ENCODE peak calls at places on chromosomes 11 and 22, in four cellular contexts. P is GM12878, K is K562, Y is HepG2. X is an unnamed sample.

GRCh38 chr11:100469835-100470234 is 217.3 kb upstream of the ARHGAP42 start:
- DNase-seq in Y (no peak), P (no peak), K (no peak), X (no peak)

GRCh38 chr11:46237248-46238077 is 40.0 kb upstream of the CREB3L1 start:
- DNase-seq in P (no peak), Y (no peak), K (peak; percentile 87), X (peak; percentile 77)

GRCh38 chr11:85310479-85310878 is 316.7 kb downstream of the DLG2 start:
- DNase-seq in K (no peak), Y (no peak), P (no peak), X (no peak)

GRCh38 chr11:84780689-84781293 is 846.4 kb downstream of the DLG2 start:
- DNase-seq in K (no peak), P (no peak), Y (peak; percentile 6), X (no peak)

GRCh38 chr11:100576044-100577021 is 110.8 kb upstream of the ARHGAP42 start:
- DNase-seq in K (peak; percentile 45), P (peak; percentile 9), Y (peak; percentile 41), X (no peak)

GRCh38 chr11:45233121-45233803 is 52.9 kb downstream of the SYT13 start:
- DNase-seq in P (no peak), K (peak; percentile 86), Y (peak; percentile 47), X (peak; percentile 93)

GRCh38 chr11:8283510-8284272 is 20.0 kb upstream of the LMO1 start:
- DNase-seq in Y (no peak), K (peak; percentile 29), P (no peak), X (peak; percentile 54)

GRCh38 chr11:131767421-131767820 is 397.0 kb downstream of the NTM start:
- DNase-seq in P (no peak), K (no peak), Y (no peak), X (no peak)

GRCh38 chr22:18056161-18056666 is 21.6 kb upstream of the PEX26 start:
- DNase-seq in P (no peak), Y (peak; percentile 77), K (peak; percentile 31), X (no peak)

GRCh38 chr11:59423835-59424234 is 2.4 kb downstream of the OR5A2 start:
- DNase-seq in P (no peak), Y (no peak), K (no peak), X (no peak)

GRCh38 chr11:125494601-125494986 is 1.5 kb downstream of the FEZ1 start:
- DNase-seq in K (no peak), P (no peak), Y (no peak), X (no peak)

GRCh38 chr11:84865791-84866535 is 761.2 kb downstream of the DLG2 start:
- DNase-seq in P (no peak), K (no peak), Y (no peak), X (no peak)

GRCh38 chr11:326842-327580 is 6.4 kb upstream of the IFITM3 start:
- DNase-seq in Y (peak; percentile 36), K (peak; percentile 42), P (peak; percentile 96), X (no peak)

GRCh38 chr11:296206-296975 is 2.9 kb downstream of the IFITM5 start:
- DNase-seq in Y (no peak), P (no peak), K (no peak), X (peak; percentile 20)

GRCh38 chr11:65211293-65212105 is 29.8 kb downstream of the CAPN1 start:
- DNase-seq in Y (no peak), K (no peak), P (no peak), X (no peak)
- TF ChIP-seq CBFB in Y (no peak), K (no peak), P (no peak), X (no peak)

GRCh38 chr22:29661355-29661754 is 57.9 kb downstream of the NF2 start:
- DNase-seq in K (no peak), Y (no peak), P (no peak), X (no peak)
- TF ChIP-seq CBFB in K (no peak), Y (no peak), P (no peak), X (no peak)

DNA sequence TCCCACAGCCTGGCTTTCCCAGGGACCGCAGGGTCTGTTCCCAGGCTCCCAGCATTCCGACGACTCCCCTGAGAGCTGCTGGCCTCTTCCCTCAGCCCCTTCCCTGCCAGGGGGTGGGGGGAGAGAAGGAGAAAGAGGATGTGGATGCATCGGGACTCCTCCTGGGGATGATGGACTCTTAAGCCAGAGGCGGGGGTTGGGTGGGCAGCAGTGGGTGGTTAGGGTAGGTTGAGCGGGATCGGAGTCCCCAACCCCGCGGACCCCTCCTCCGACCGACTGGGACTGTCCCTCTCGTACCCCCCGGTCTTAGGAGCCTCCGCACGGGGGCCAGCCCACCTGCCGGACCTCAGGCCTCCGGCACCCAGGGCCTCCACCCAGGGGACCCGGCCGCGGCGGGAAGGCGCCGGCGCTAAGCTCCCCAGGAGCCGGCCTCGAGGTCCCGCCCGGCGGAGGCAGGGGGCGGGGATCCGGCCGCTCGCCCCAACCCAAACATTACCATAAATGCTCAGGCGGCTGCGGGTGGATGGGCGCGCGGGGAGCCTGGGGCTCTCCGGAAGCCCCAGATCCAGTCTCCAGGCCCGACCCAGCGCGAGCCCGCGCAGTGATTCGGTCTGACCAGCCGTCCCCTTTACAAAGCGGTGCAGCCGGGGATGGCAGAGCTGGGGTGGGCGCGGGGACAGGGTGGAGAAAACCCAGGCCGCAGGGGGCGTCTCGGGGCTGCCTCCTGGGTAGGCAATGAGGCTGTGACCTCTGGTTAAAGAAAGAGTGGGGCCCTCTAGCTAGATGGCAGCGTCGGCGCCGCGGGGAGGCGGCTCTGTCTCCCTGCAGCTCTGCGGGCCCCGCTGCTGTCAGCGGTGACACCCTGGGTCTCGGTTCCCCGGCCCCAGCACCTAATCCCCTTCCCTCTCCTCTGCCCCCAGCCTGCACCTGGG is 3.9 kb upstream of the MCAM start:
- DNase-seq in K (peak; percentile 83), Y (no peak), P (no peak), X (peak; percentile 71)
- TF ChIP-seq CBFB in K (no peak), Y (no peak), P (no peak), X (no peak)

GRCh38 chr11:27215471-27216267 is 147.3 kb downstream of the CCDC34 start:
- DNase-seq in P (no peak), Y (no peak), K (no peak), X (no peak)

GRCh38 chr11:27214713-27215112 is 148.3 kb downstream of the CCDC34 start:
- DNase-seq in Y (no peak), K (no peak), P (no peak), X (no peak)

GRCh38 chr11:27217496-27217895 is 145.5 kb downstream of the CCDC34 start:
- DNase-seq in Y (no peak), K (no peak), P (no peak), X (no peak)

GRCh38 chr11:27217948-27218410 is 145.0 kb downstream of the CCDC34 start:
- DNase-seq in K (no peak), P (no peak), Y (no peak), X (no peak)

GRCh38 chr11:27216268-27217149 is 146.5 kb downstream of the CCDC34 start:
- DNase-seq in K (no peak), Y (no peak), P (no peak), X (no peak)
- TF ChIP-seq CBFB in K (no peak), Y (no peak), P (no peak), X (no peak)

GRCh38 chr11:132839226-132839625 is 693.1 kb downstream of the OPCML start:
- DNase-seq in K (no peak), P (no peak), Y (no peak), X (no peak)

GRCh38 chr11:132840660-132841059 is 691.6 kb downstream of the OPCML start:
- DNase-seq in Y (no peak), K (no peak), P (no peak), X (no peak)

GRCh38 chr11:132840220-132840619 is 692.1 kb downstream of the OPCML start:
- DNase-seq in P (no peak), Y (no peak), K (no peak), X (no peak)

DNA sequence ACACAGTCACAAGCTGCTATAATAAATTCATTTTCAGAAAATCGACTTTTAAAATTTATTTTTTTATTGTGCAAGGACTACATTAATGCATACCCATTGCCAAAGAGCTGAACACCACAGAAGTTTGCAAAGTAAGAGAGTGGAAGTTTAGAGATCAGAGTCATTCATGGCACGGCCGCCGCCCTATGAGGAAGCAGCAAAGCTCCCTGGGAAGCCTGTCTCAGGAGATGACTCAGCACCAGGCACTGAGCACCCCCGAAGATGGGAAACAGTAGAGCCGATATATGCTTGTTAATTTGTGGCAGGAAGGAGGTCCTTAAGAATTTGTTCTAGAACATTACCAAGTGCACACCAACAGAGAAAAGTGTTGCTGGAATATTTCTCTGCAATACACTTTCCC is 693.7 kb downstream of the OPCML start:
- DNase-seq in Y (no peak), P (no peak), K (no peak), X (no peak)
- TF ChIP-seq CBFB in Y (no peak), P (no peak), K (no peak), X (no peak)

GRCh38 chr11:114075891-114076441 is 16.5 kb downstream of the ZBTB16 start:
- DNase-seq in P (no peak), K (peak; percentile 61), Y (peak; percentile 15), X (peak; percentile 69)

GRCh38 chr11:114075343-114075610 is 15.8 kb downstream of the ZBTB16 start:
- DNase-seq in Y (no peak), K (no peak), P (no peak), X (no peak)

GRCh38 chr11:114072978-114073377 is 13.5 kb downstream of the ZBTB16 start:
- DNase-seq in P (no peak), Y (no peak), K (no peak), X (no peak)

GRCh38 chr11:114074546-114075342 is 15.2 kb downstream of the ZBTB16 start:
- DNase-seq in K (no peak), Y (no peak), P (no peak), X (no peak)

DNA sequence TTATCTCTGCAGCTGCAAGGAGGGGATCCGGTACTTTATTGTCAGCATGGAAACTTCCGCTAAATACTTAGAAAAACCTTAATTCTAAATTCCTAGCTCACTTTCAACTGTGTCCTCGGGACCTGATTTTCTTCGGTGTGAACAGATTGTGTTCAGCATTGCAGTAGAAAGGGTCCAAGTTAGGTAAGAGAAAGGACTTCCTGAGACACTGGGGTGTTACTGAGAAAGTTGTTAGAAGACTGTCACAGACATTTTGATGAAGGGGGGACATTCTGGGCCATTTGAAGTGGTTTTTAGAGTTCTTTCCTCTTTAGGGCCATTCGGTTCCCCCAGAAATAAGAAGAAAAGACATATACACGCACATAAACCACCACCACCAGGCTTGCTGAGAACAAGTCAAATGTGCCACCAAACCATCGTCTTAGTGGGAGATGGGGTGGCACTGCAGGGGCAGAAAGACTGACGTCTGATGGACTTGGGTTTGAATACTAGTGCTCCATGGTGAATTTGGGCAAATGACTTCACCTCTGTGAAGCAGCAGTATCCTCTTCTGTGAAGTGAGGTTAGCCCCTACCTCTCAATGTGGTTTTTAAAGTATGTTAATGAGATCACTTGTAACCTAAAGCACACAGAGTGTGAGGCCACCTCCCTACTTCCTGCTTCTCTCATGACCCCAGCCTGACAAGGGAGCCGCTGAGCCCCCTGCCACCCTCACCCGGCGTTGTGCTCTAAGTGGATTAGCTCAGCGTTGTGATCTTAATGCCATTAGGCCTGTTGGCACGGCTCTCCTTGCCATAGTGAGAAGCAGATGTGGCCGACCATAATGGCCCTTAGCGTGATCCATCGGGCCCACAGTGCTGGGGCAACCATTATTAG is 14.2 kb downstream of the ZBTB16 start:
- DNase-seq in Y (no peak), K (no peak), P (no peak), X (no peak)
- TF ChIP-seq CBFB in Y (no peak), K (no peak), P (no peak), X (no peak)

GRCh38 chr11:115618428-115618827 is 114.2 kb upstream of the CADM1 start:
- DNase-seq in P (no peak), Y (no peak), K (no peak), X (no peak)
- TF ChIP-seq CBFB in P (no peak), Y (no peak), K (no peak), X (no peak)

X was measured in WTC11.